ENCODE peak calls at places on chromosomes 5 and 9, in seven cellular contexts. B is HL-60, J is transverse colon, R is coronary artery, P is IMR-90, K is GM12865, O is OCI-LY7. W is an unnamed sample.

GRCh38 chr5:168936511-168936910 is 357.3 kb upstream of the PANK3 start:
- DNase-seq in J (no peak), P (no peak), O (no peak), K (no peak), R (no peak), B (no peak), W (no peak)

GRCh38 chr9:14336244-14336643 is 22.3 kb upstream of the NFIB start:
- DNase-seq in B (no peak), J (no peak), R (no peak), K (no peak), O (no peak), P (no peak), W (no peak)

GRCh38 chr9:131394464-131395026 is 659 bp downstream of the PRRC2B start:
- DNase-seq in B (no peak), R (no peak), K (peak), O (peak), P (no peak), J (peak), W (no peak)

GRCh38 chr5:77231470-77232138 is 21.1 kb downstream of the PDE8B start:
- DNase-seq in B (no peak), P (no peak), R (no peak), O (no peak), K (no peak), J (no peak), W (no peak)

GRCh38 chr5:138752341-138752950 is 779 bp upstream of the CTNNA1 start:
- DNase-seq in R (no peak), P (no peak), K (no peak), B (no peak), J (peak), O (peak), W (no peak)

GRCh38 chr5:26940981-26941380 is 97.4 kb downstream of the CDH9 start:
- DNase-seq in J (no peak), B (no peak), O (no peak), R (no peak), P (peak), K (no peak), W (no peak)

GRCh38 chr5:141841781-141842180 is 36.4 kb downstream of the PCDH1 start:
- DNase-seq in R (no peak), J (peak), K (no peak), P (no peak), O (no peak), B (no peak), W (no peak)

GRCh38 chr5:370959-371810 is 49.7 kb downstream of the AHRR start:
- DNase-seq in J (peak), P (no peak), B (no peak), R (peak), O (no peak), K (no peak), W (no peak)

GRCh38 chr9:123064662-123065061 is 31.2 kb downstream of the GPR21 start:
- DNase-seq in K (no peak), R (no peak), O (no peak), B (no peak), P (no peak), J (no peak), W (no peak)

GRCh38 chr5:124527220-124527991 is 219.0 kb downstream of the ZNF608 start:
- DNase-seq in O (no peak), B (no peak), K (peak), J (peak), P (peak), R (no peak), W (no peak)

GRCh38 chr5:157197088-157197487 is 16.4 kb downstream of the ITK start:
- DNase-seq in J (no peak), B (no peak), K (no peak), P (no peak), R (no peak), O (no peak), W (no peak)

GRCh38 chr5:9188131-9188530 is 357.7 kb downstream of the SEMA5A start:
- DNase-seq in R (no peak), B (no peak), K (peak), P (peak), O (no peak), J (no peak), W (peak)

GRCh38 chr5:167934561-167934971 is 356.9 kb upstream of the WWC1 start:
- DNase-seq in B (no peak), J (peak), K (no peak), O (no peak), R (no peak), P (no peak), W (no peak)

GRCh38 chr5:97097348-97098220 is 44.8 kb downstream of the LIX1 start:
- DNase-seq in K (no peak), B (no peak), P (no peak), R (no peak), O (peak), J (no peak), W (no peak)

GRCh38 chr9:82677086-82677485 is 385.9 kb downstream of the RASEF start:
- DNase-seq in K (no peak), J (no peak), R (no peak), P (no peak), O (no peak), B (no peak), W (no peak)

GRCh38 chr9:70427161-70427945 is 12.9 kb upstream of the KLF9 start:
- DNase-seq in J (no peak), O (no peak), P (peak), R (no peak), B (no peak), K (no peak), W (no peak)
- TF ChIP-seq CTCF in J (no peak), O (no peak), P (peak), R (no peak), B (no peak), K (no peak), W (no peak)

GRCh38 chr5:150490296-150490669 is 17.6 kb upstream of the NDST1 start:
- DNase-seq in P (no peak), O (no peak), B (no peak), K (no peak), R (no peak), J (no peak), W (no peak)

GRCh38 chr5:150490754-150491153 is 17.2 kb upstream of the NDST1 start:
- DNase-seq in B (no peak), O (no peak), J (no peak), P (peak), R (no peak), K (no peak), W (no peak)

GRCh38 chr5:150488519-150489357 is 19.2 kb upstream of the NDST1 start:
- DNase-seq in B (peak), K (peak), P (peak), O (peak), J (peak), R (peak), W (peak)

GRCh38 chr5:150487199-150488061 is 20.5 kb upstream of the NDST1 start:
- DNase-seq in O (peak), B (peak), K (peak), J (peak), R (no peak), P (peak), W (no peak)

DNA sequence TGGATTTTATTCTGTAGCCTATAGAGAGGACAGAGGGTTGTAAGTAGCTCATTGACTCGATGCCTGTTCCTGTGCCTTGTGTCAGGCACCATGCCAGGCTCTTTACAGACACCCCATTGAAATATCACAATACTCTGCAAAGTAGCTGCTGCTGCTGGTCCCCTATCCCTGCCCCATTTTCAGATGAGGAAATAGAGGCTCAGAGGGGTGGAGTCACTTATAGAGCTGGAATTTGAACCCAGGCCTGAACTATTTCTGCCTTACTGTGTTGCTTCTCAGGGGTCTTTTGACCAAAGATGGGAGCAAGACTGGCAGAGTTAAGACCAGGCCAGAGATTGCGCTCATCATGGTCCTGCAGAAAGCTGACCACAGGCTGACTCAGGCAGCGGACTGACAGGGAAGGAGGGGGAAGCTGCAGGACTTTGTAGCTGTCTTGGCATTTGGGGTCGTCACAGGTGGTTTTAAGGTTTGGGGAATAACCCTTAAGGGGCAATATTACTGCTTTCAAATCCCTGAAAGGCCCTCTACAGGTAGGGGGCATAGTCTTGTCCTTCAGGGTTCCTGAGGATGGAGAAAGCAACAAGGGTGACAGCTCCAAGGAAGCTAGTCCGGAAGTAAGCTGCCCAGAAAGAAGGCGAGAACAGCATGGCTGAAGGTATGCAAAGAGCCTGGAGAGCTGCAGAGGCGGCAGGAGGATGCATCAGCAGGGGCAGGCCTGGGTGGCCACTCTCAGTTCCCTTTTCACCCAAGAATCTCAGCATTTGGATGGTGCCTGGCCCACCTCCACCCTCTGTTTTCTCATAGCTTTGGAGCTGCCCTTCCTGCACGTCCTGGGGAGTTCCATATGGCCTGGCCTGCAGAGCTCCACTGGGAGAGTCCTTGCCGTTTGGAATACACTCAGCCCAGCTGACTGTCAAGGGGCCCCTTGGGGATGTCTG is 18.3 kb upstream of the NDST1 start:
- DNase-seq in B (peak), P (peak), O (peak), K (peak), R (no peak), J (peak), W (no peak)
- H3K4me3 ChIP-seq in B (peak), P (no peak), O (peak), K (no peak), R (peak), J (no peak), W (peak)

DNA sequence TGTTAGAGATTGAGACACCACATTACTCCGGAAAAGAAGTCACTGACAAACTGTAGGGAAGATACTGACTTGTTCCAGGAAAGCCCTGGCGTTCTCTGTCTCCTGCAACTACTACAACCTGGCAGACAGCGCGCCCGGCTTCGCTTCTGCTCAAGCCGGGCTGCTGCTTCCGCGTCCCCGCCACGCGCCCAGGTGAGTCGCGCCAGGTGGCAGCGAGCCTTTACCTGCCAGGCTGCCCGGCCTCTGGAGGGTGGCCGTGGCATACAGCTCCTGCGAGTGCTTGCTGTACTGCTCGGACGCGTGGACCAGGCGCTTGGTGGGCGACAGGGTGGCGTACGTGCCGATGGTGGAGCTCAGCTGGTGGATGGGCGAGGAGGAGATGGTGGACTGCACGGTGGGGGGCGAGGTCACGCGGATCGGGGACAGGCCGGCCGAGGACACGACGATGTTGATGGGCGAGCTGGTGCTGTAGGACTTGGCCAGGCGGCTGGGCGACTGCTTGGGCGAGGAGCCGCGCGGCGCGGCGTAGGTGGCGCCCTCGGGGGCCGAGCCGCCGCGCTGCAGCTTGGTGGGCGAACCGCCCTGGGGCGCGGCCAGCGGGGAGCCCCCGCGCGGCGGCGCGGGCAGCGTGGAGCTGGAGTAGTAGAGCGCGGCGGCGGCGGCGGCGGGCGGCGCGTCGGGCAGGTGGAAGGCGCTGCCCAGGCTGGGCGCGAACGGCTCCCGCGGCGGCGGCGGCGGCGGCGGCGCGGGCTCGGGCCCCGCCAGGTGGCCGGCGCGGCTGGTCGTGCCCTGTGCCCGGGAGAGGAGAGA is 519.6 kb downstream of the CTNND2 start:
- DNase-seq in K (no peak), B (no peak), O (no peak), J (no peak), R (no peak), P (no peak), W (no peak)
- TF ChIP-seq CTCF in K (no peak), B (no peak), O (no peak), J (no peak), R (no peak), P (no peak), W (no peak)

GRCh38 chr5:173963867-173964429 is 25.0 kb upstream of the C5orf47 start:
- DNase-seq in P (no peak), B (no peak), K (no peak), J (peak), O (no peak), R (no peak), W (no peak)

GRCh38 chr5:173968154-173968553 is 20.8 kb upstream of the C5orf47 start:
- DNase-seq in P (no peak), B (no peak), K (no peak), R (no peak), J (no peak), O (no peak), W (no peak)

GRCh38 chr5:173963107-173963506 is 25.9 kb upstream of the C5orf47 start:
- DNase-seq in J (no peak), B (no peak), O (no peak), R (no peak), K (no peak), P (peak), W (no peak)

GRCh38 chr5:173964491-173964890 is 24.5 kb upstream of the C5orf47 start:
- DNase-seq in P (no peak), O (no peak), B (no peak), R (no peak), K (no peak), J (no peak), W (no peak)

GRCh38 chr5:173962436-173962835 is 26.5 kb upstream of the C5orf47 start:
- DNase-seq in B (no peak), J (no peak), P (no peak), R (no peak), O (no peak), K (no peak), W (no peak)
- H3K4me3 ChIP-seq in B (no peak), J (no peak), P (no peak), R (no peak), O (no peak), K (no peak), W (no peak)

GRCh38 chr5:66744040-66744439 is 147.8 kb downstream of the MAST4 start:
- DNase-seq in P (peak), J (no peak), R (no peak), O (no peak), B (no peak), K (no peak), W (no peak)

GRCh38 chr5:66741394-66741793 is 145.2 kb downstream of the MAST4 start:
- DNase-seq in K (no peak), O (no peak), R (no peak), B (no peak), P (no peak), J (peak), W (no peak)

GRCh38 chr5:66743344-66743743 is 147.2 kb downstream of the MAST4 start:
- DNase-seq in O (no peak), P (no peak), J (no peak), K (no peak), B (no peak), R (no peak), W (no peak)

GRCh38 chr5:66742896-66743247 is 146.7 kb downstream of the MAST4 start:
- DNase-seq in J (no peak), B (no peak), K (no peak), R (no peak), P (no peak), O (no peak), W (no peak)

DNA sequence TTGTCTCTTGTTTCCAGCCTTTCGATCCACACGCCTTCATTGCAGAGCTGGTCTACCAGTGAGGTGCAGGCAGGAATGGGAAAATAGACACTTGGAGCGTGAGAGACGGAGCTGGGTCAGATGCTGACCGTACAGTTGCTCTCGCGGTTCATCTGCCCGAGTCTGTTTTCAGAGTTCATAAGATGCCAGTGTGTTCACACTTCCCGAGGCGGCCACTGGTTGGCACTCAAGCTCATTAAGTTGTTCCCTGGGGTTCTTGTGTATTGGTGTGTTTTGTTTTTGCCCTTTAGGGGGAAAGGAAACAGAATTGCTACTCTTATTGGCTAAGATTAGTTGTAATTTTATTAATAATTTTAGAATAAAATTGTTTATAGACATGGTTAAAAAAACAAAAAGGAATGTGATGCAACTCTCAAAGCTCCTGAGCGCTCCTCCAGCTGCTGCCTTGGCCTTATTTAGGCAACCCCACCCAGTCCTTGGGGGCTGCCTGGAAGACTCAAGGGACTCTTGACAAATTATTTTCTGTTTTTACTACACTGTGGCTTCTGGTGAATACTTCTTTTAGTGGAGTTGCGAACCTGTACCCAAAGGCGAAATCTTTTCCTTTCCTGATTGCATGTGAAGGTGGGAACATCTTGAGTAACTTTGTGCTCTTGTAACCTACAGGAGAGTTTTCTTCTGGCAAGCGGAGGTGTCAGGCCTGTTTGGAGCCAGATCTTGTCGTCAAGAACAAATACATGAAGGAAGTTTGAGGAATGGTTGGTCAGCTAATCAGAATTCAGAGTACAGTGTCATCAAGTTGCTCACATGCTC is 146.1 kb downstream of the MAST4 start:
- DNase-seq in R (no peak), P (no peak), B (no peak), O (peak), J (peak), K (peak), W (no peak)
- TF ChIP-seq CTCF in R (no peak), P (no peak), B (no peak), O (peak), J (no peak), K (no peak), W (peak)

GRCh38 chr9:116933251-116933650 is 246.1 kb downstream of the TRIM32 start:
- DNase-seq in P (no peak), B (no peak), J (no peak), O (no peak), K (no peak), R (no peak), W (no peak)

GRCh38 chr9:116928884-116929283 is 241.8 kb downstream of the TRIM32 start:
- DNase-seq in J (no peak), O (no peak), P (no peak), R (no peak), K (no peak), B (no peak), W (no peak)

GRCh38 chr9:116924462-116925110 is 237.5 kb downstream of the TRIM32 start:
- DNase-seq in B (no peak), J (no peak), K (no peak), P (no peak), R (no peak), O (no peak), W (no peak)

GRCh38 chr9:116928283-116928682 is 241.2 kb downstream of the TRIM32 start:
- DNase-seq in J (no peak), R (no peak), B (no peak), O (no peak), P (no peak), K (no peak), W (no peak)
- H3K4me3 ChIP-seq in J (no peak), R (no peak), B (no peak), O (no peak), P (no peak), K (no peak), W (no peak)

DNA sequence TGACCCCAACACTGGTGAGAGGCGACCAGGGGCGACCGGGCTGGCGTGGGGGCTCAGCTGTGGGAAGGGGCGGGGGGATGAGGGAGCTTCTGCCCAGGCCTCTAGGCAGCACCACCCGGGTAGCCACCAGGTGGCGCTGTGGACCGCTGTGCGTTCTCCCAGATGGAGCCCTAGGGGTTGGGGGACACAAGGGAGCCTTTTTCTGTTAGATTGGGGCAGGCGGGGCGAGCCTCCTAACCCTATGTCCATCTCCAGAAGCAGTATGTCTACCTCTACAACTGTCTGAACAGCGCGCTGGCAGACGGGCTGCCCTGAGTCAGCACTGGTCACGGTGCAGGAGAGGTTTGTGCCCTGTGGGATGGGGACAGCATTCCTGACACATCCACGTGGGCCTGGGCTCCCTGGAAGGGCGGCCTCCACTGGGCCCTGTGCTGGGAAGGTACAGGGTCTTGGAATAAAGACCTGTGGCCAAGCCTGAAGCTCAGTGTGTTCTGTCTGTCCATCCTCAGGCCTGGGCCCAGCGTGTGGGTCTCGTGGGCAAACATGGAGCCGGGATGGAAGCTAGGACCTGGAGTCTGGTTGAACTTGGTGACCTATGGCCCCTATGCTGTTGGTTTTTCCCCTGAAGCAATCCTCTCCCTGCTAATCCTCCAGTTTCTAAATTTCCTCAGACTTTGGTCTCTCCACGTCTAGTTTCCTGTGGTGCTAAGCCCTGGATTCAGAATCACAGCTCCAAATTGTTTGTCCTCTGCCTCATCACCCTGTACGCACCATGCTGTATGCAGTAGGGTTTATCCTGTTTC is 23.1 kb upstream of the SPTLC1 start:
- DNase-seq in K (peak), O (peak), R (no peak), P (peak), B (no peak), J (peak), W (no peak)
- TF ChIP-seq CTCF in K (peak), O (peak), R (peak), P (peak), B (peak), J (peak), W (peak)

GRCh38 chr9:1969160-1969559 is 46.0 kb upstream of the SMARCA2 start:
- DNase-seq in B (no peak), R (no peak), P (no peak), O (no peak), J (no peak), K (no peak), W (no peak)

GRCh38 chr9:1969898-1970297 is 45.2 kb upstream of the SMARCA2 start:
- DNase-seq in K (no peak), P (no peak), O (no peak), J (no peak), B (no peak), R (no peak), W (no peak)

GRCh38 chr9:1962588-1963134 is 52.5 kb upstream of the SMARCA2 start:
- DNase-seq in J (no peak), O (no peak), P (no peak), K (no peak), B (no peak), R (no peak), W (no peak)

GRCh38 chr9:1962036-1962535 is 53.1 kb upstream of the SMARCA2 start:
- DNase-seq in K (no peak), P (no peak), O (no peak), J (no peak), R (no peak), B (no peak), W (no peak)

GRCh38 chr9:1966725-1967366 is 48.3 kb upstream of the SMARCA2 start:
- DNase-seq in K (no peak), R (no peak), P (no peak), O (no peak), J (no peak), B (no peak), W (no peak)
- H3K4me3 ChIP-seq in K (no peak), R (no peak), P (no peak), O (no peak), J (no peak), B (no peak), W (no peak)

W was measured in AG04449.